ENCODE peak calls at places on chromosomes 12 and 14, in five cellular contexts. X is CD4-positive, alpha-beta T cell; F is foreskin keratinocyte; B is choroid plexus epithelial cell; Z is transverse colon. T is an unnamed sample.

GRCh38 chr14:105061428-105062047 is 3.7 kb downstream of the GPR132 start:
- DNase-seq in Z (peak; percentile 62), F (no peak), X (peak; percentile 55), B (no peak), T (no peak)

GRCh38 chr14:78164226-78164853 is 5.8 kb upstream of the NRXN3 start:
- DNase-seq in X (no peak), F (no peak), B (peak; percentile 8), Z (peak; percentile 31), T (no peak)

GRCh38 chr12:56216461-56216860 is 5.3 kb downstream of the RNF41 start:
- DNase-seq in F (no peak), X (no peak), B (no peak), Z (no peak), T (no peak)

GRCh38 chr12:109518820-109519665 is 41.6 kb downstream of the UBE3B start:
- DNase-seq in F (no peak), B (peak; percentile 74), X (peak; percentile 30), Z (peak; percentile 59), T (peak; percentile 47)

GRCh38 chr14:23160924-23161522 is 22.4 kb downstream of the SLC7A8 start:
- DNase-seq in X (no peak), B (peak; percentile 94), Z (peak; percentile 44), F (peak; percentile 88), T (no peak)

GRCh38 chr12:68245071-68246021 is 8.1 kb downstream of the IL22 start:
- DNase-seq in F (no peak), B (peak; percentile 76), X (no peak), Z (no peak), T (no peak)

GRCh38 chr12:24494401-24494800 is 454.5 kb downstream of the BCAT1 start:
- DNase-seq in F (no peak), X (no peak), B (peak; percentile 81), Z (no peak), T (no peak)

GRCh38 chr12:128933926-128934325 is 80.6 kb downstream of the GLT1D1 start:
- DNase-seq in Z (no peak), B (no peak), F (no peak), X (no peak), T (no peak)

GRCh38 chr12:14554281-14555008 is 13.2 kb downstream of the PLBD1 start:
- DNase-seq in B (no peak), Z (peak; percentile 94), F (peak; percentile 27), X (no peak), T (no peak)

GRCh38 chr12:49945394-49946080 is 5.0 kb upstream of the AQP2 start:
- DNase-seq in X (peak; percentile 79), Z (peak; percentile 85), F (peak; percentile 14), B (peak; percentile 83), T (peak; percentile 72)

GRCh38 chr12:47277972-47278448 is 198.3 kb upstream of the AMIGO2 start:
- DNase-seq in Z (no peak), B (peak; percentile 94), F (peak; percentile 90), X (no peak), T (no peak)

GRCh38 chr14:95185452-95186392 is 28.4 kb upstream of the DICER1 start:
- DNase-seq in X (no peak), B (peak; percentile 77), Z (peak; percentile 53), F (no peak), T (no peak)

GRCh38 chr12:98530068-98530467 is 14.7 kb downstream of the TMPO start:
- DNase-seq in X (no peak), Z (no peak), F (no peak), B (no peak), T (no peak)

GRCh38 chr12:98538031-98538430 is 22.6 kb downstream of the TMPO start:
- DNase-seq in X (no peak), B (no peak), F (no peak), Z (no peak), T (no peak)

GRCh38 chr12:98532687-98533304 is 17.4 kb downstream of the TMPO start:
- DNase-seq in Z (no peak), X (no peak), B (peak; percentile 74), F (peak; percentile 22), T (no peak)

GRCh38 chr12:98533723-98534251 is 18.4 kb downstream of the TMPO start:
- DNase-seq in F (no peak), B (peak; percentile 72), X (no peak), Z (no peak), T (no peak)
- TF ChIP-seq CTCF in F (no peak), B (no peak), X (no peak), Z (no peak), T (no peak)

GRCh38 chr14:75401356-75401755 is 26.5 kb upstream of the JDP2 start:
- DNase-seq in X (no peak), Z (peak; percentile 57), F (no peak), B (peak; percentile 59), T (no peak)
- TF ChIP-seq CTCF in X (no peak), Z (no peak), F (no peak), B (no peak), T (no peak)

GRCh38 chr12:106682594-106683234 is 91.8 kb upstream of the RIC8B start:
- DNase-seq in X (no peak), B (peak; percentile 75), F (peak; percentile 7), Z (no peak), T (no peak)
- TF ChIP-seq CTCF in X (no peak), B (peak; percentile 62), F (peak; percentile 41), Z (no peak), T (no peak)

DNA sequence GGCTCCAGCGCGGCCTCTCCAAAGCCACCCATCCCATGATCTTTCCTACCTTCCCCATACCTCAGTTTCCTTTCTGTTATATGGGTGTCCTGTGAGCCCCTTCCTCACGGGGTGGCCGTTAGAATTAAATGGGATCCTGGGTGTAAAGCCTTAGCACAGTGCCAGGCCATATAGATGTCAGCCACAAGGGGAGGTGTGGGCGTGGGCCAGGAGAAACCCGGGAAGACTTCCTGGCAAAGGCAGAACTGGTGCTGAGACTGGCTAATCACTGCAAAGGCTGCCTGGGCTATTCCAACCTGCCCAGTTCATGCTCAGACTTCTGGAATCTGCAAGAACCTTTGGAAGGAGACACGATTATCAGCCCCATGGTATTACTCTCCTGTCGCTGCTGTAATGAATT is 11.0 kb upstream of the NCOR2 start:
- DNase-seq in Z (no peak), X (no peak), F (no peak), B (no peak), T (no peak)
- TF ChIP-seq CTCF in Z (no peak), X (no peak), F (peak; percentile 66), B (peak; percentile 18), T (no peak)

DNA sequence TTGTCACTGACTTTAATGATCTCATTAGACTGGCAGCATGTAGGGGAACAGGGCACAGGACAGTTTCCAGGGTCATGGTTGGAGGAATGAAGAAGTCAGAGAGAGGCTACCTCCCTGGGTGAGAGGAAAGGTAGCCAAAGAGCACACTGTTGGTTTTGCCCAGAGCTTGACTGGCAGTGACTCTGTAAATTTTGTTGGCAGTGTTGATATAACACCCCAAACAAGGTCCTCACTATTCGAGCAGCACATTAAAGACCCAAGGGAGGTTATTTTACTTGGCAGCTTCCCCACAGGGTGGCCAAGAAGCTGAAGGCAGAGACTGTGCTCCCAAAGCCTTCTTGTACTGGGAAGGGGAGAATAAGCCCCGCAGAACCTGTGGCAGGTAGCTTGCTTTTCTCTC is 40.6 kb downstream of the WSCD2 start:
- DNase-seq in F (no peak), B (no peak), Z (no peak), X (no peak), T (no peak)
- TF ChIP-seq CTCF in F (no peak), B (no peak), Z (no peak), X (no peak), T (no peak)

GRCh38 chr12:121955258-121956040 is 37.1 kb downstream of the CFAP251 start:
- DNase-seq in Z (no peak), X (no peak), B (peak; percentile 63), F (no peak), T (no peak)
- TF ChIP-seq CTCF in Z (peak; percentile 25), X (no peak), B (peak; percentile 80), F (peak; percentile 56), T (no peak)

GRCh38 chr14:30160608-30161007 is 233.0 kb upstream of the PRKD1 start:
- DNase-seq in F (no peak), Z (no peak), X (no peak), B (no peak), T (no peak)
- TF ChIP-seq CTCF in F (no peak), Z (no peak), X (no peak), B (no peak), T (no peak)

T was measured in natural killer cell.